ENCODE peak calls at places on chromosomes 3 and 15, in seven cellular contexts. T is hepatocyte, F is MM.1S, N is A549, G is psoas muscle, O is GM12864, H is PC-3. C is an unnamed sample.

GRCh38 chr3:119257654-119258410 is 17.2 kb upstream of the B4GALT4 start:
- DNase-seq in H (peak; percentile 38), N (peak; percentile 63), T (no peak), F (peak; percentile 56), O (peak; percentile 54), G (no peak), C (peak; percentile 37)

GRCh38 chr3:37729119-37729518 is 132.6 kb upstream of the CTDSPL start:
- DNase-seq in N (no peak), F (no peak), T (no peak), O (no peak), G (no peak), H (no peak), C (peak; percentile 7)

GRCh38 chr15:76058714-76059319 is 968 bp upstream of the TMEM266 start:
- DNase-seq in H (peak; percentile 19), F (peak; percentile 33), O (peak; percentile 13), T (peak; percentile 43), G (no peak), N (peak; percentile 68), C (no peak)

GRCh38 chr3:136194409-136195257 is 1.5 kb downstream of the MSL2 start:
- DNase-seq in G (no peak), F (peak; percentile 59), N (no peak), T (peak; percentile 32), O (no peak), H (no peak), C (no peak)

GRCh38 chr3:150763841-150764483 is 993 bp upstream of the SIAH2 start:
- DNase-seq in G (peak; percentile 80), O (no peak), H (peak; percentile 63), T (peak; percentile 85), N (peak; percentile 74), F (peak; percentile 73), C (peak; percentile 65)

GRCh38 chr15:91572110-91572509 is 281.4 kb upstream of the SLCO3A1 start:
- DNase-seq in O (no peak), T (no peak), N (peak; percentile 77), G (no peak), F (no peak), H (peak; percentile 58), C (peak; percentile 50)

GRCh38 chr3:73863546-73864079 is 238.9 kb upstream of the PDZRN3 start:
- DNase-seq in O (no peak), N (no peak), F (no peak), H (no peak), T (no peak), G (no peak), C (no peak)

GRCh38 chr3:168865022-168865551 is 769.4 kb upstream of the GOLIM4 start:
- DNase-seq in G (no peak), H (peak; percentile 80), F (peak; percentile 48), N (peak; percentile 6), O (no peak), T (peak; percentile 48), C (peak; percentile 44)

GRCh38 chr15:52682776-52683175 is 3.6 kb upstream of the ATOSA start:
- DNase-seq in G (no peak), F (peak; percentile 44), O (no peak), N (no peak), T (no peak), H (peak; percentile 26), C (no peak)

GRCh38 chr3:123287051-123287961 is 85.6 kb downstream of the SEC22A start:
- DNase-seq in G (peak; percentile 32), F (no peak), H (no peak), T (no peak), N (no peak), O (no peak), C (no peak)

GRCh38 chr15:69749797-69750196 is 297.2 kb downstream of the RPLP1 start:
- DNase-seq in N (peak; percentile 20), F (peak; percentile 17), O (no peak), G (no peak), H (peak; percentile 40), T (no peak), C (no peak)

GRCh38 chr3:151838574-151839312 is 24.8 kb downstream of the AADAC start:
- DNase-seq in F (peak; percentile 72), H (peak; percentile 88), O (peak; percentile 30), G (no peak), T (peak; percentile 89), N (peak; percentile 89), C (peak; percentile 83)

GRCh38 chr3:136860541-136860940 is 1.5 kb upstream of the NCK1 start:
- DNase-seq in N (no peak), H (no peak), G (no peak), O (no peak), F (no peak), T (no peak), C (peak; percentile 33)

GRCh38 chr3:59444676-59445075 is 394.9 kb upstream of the CFAP20DC start:
- DNase-seq in H (no peak), N (no peak), G (no peak), O (no peak), F (no peak), T (no peak), C (no peak)

GRCh38 chr15:66878761-66879160 is 176.7 kb downstream of the SMAD6 start:
- DNase-seq in N (no peak), T (no peak), O (no peak), G (no peak), F (no peak), H (no peak), C (no peak)

DNA sequence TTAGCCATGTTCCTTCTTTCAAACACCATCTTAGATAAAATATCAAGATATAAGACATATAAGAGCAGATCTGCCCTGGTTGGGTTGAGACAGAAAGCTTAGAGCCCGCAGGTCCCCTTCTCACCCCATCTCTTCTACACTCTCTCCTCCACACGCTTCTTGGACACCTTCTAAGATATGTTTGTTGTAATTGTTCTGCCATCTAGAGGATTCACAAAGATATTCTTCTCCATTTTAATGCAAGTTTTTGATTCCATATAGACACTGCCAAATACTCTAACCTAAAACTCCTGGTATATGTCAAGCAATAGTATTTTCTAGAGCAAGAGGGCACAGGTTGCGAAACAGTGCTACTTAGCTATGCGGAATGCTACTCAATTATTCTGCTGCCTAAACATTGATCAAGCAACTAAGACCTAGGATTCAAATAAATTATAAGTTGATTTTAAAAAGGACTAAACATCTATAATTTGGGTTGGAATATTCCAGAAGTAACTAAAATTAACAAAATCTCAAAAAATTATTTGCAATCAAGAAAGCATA is 6.8 kb downstream of the CHRM5 start:
- DNase-seq in N (peak; percentile 14), G (no peak), O (no peak), F (no peak), H (peak; percentile 37), T (no peak), C (no peak)
- H3K4me3 ChIP-seq in N (no peak overlapping the region), G (no peak overlapping the region), O (no peak overlapping the region), F (no peak overlapping the region), H (no peak overlapping the region), T (no peak overlapping the region), C (no peak overlapping the region)

DNA sequence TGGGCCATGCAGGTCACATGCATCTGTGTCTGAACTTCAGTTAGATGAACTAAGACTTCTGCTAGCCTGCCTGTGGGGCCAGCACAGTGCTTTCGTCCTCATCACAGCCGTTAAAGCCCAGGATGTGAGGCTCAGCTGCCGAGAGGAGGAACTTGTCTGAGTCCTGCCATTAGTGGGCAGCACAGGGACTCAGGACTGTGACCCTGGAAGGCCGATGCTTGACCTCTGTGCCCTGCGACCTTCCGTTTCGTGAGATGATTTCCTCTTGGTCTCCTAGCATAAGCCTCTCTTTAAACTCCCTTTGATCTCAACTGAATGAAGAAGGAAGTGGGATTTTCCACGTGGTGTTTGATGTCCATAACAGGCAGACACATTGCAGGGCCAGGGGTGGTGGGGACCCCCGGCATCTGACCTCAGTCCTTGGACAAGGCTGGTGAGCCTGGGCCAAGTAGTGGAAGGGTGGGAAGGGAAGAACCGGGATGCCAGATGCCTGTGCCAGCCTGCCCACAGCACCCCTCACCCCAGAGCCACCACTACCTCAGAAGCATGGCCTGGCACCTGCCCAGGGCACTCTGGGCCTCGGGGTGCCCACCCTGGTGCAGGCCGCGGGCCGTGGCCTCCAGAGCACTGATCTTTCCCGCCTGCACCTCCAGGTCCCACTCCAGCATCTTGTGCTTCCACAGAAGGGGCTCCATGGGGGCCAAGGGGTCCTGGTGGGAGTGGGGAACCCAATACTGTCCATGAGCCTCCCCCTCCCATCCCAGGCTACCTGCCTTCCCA is 21.6 kb downstream of the PLA2G4B start:
- DNase-seq in N (no peak), O (no peak), G (no peak), H (no peak), F (no peak), T (no peak), C (no peak)
- TF ChIP-seq CTCF in N (no peak), O (no peak), G (no peak), H (peak; percentile 30), F (no peak), T (no peak), C (no peak)

DNA sequence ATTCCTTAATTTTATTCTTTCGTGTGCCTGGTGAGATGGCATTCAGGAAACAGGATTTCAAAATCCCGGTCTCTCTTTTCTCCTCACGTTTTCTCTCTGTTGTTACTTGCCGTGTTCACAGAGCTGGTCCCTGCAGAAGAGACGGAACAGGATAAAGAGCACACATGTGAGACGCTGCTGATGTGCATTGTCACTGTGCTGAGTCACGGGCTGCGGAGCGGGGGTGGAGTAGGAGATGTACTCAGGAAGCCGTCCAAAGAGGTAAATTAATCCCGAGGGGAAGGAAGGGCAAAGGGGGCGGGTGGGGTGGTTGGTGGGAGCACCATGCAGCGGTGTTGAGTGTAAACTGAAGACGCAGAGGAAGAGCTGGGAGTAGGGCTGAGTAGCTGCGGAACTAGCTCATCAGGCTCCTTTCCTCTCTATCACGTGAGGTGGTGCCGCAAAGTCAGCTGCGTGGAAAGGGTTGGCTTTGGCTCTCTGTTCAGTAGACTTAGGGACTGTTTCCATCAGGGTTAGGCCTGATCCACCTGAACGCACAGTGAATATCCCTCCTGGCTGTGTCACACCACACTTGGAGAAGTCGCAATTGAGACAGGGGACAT is 164.8 kb upstream of the BHLHE40 start:
- DNase-seq in N (no peak), H (peak; percentile 66), F (no peak), G (peak; percentile 59), T (no peak), O (no peak), C (no peak)
- H3K4me3 ChIP-seq in N (no peak overlapping the region), H (no peak overlapping the region), F (no peak overlapping the region), G (no peak overlapping the region), T (no peak overlapping the region), O (no peak overlapping the region), C (no peak overlapping the region)

GRCh38 chr15:79027532-79028410 is 62.8 kb downstream of the RASGRF1 start:
- DNase-seq in N (no peak), O (no peak), T (no peak), H (no peak), F (no peak), G (no peak), C (no peak)

GRCh38 chr15:79025201-79025600 is 65.4 kb downstream of the RASGRF1 start:
- DNase-seq in F (no peak), O (no peak), T (no peak), G (no peak), N (no peak), H (no peak), C (no peak)

GRCh38 chr15:79023546-79023890 is 67.1 kb downstream of the RASGRF1 start:
- DNase-seq in N (no peak), T (no peak), H (no peak), O (no peak), G (no peak), F (no peak), C (no peak)

GRCh38 chr15:79023918-79024317 is 66.7 kb downstream of the RASGRF1 start:
- DNase-seq in H (no peak), F (no peak), T (no peak), G (no peak), O (no peak), N (no peak), C (no peak)

DNA sequence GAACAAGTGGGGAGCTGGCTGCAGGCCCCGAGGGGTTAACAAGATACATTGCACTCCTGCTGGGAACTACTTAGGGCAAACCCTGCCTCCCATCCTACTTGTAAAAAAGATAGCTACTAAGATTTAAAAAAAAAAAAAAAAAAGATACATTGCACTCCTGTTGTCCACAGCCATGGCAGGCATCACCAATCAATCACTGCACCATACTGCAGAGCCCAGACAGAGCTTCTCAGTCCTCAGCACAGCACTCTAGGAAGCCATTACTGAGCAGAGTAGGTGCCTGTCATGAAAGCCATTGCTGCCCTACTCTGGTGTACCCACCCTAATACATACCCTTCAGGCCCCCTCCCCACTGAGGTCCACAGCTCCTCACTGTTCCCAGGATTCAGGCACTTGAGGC is 64.8 kb downstream of the RASGRF1 start:
- DNase-seq in T (no peak), G (no peak), N (no peak), H (no peak), O (no peak), F (no peak), C (no peak)
- TF ChIP-seq CTCF in T (no peak), G (no peak), N (no peak), H (no peak), O (no peak), F (no peak), C (no peak)